ENCODE peak calls at places on chromosomes 11 and 22, in five cellular contexts. V is T-helper 2 cell; Z is NCI-H345; N is iris pigment epithelial cell; H is activated CD8-positive, alpha-beta memory T cell treated with anti-CD3 and anti-CD28 coated beads for 48 hours. Q is an unnamed sample.

GRCh38 chr11:45593992-45594391 is 71.4 kb downstream of the CHST1 start:
- DNase-seq in Z (no peak), V (no peak), N (no peak), H (no peak), Q (no peak)

GRCh38 chr22:36238348-36239149 is 778 bp downstream of the APOL2 start:
- DNase-seq in Z (peak; percentile 47), H (no peak), N (no peak), V (no peak), Q (peak; percentile 26)

GRCh38 chr22:30538280-30538679 is 8.3 kb downstream of the SEC14L6 start:
- DNase-seq in H (no peak), Z (no peak), V (no peak), N (peak; percentile 41), Q (peak; percentile 38)

GRCh38 chr22:49349181-49349835 is 478.4 kb downstream of the BRD1 start:
- DNase-seq in N (no peak), Z (peak; percentile 28), H (no peak), V (no peak), Q (no peak)

GRCh38 chr11:12149672-12150225 is 39.4 kb downstream of the MICAL2 start:
- DNase-seq in H (no peak), V (no peak), N (no peak), Z (no peak), Q (peak; percentile 43)

GRCh38 chr11:10657308-10658271 is 36.0 kb downstream of the IRAG1 start:
- DNase-seq in N (peak; percentile 91), V (no peak), Z (no peak), H (no peak), Q (peak; percentile 75)

GRCh38 chr11:59429924-59430516 is 3.8 kb upstream of the OR5A2 start:
- DNase-seq in N (peak; percentile 39), V (no peak), Z (peak; percentile 64), H (no peak), Q (peak; percentile 61)

GRCh38 chr11:102347526-102348331 is 715 bp downstream of the BIRC2 start:
- DNase-seq in N (peak; percentile 46), H (no peak), Z (peak; percentile 20), V (no peak), Q (peak; percentile 44)

GRCh38 chr11:59011672-59012071 is 72.4 kb downstream of the GLYATL1 start:
- DNase-seq in V (no peak), Z (peak; percentile 59), N (no peak), H (no peak), Q (no peak)

GRCh38 chr22:38266120-38266519 is 6.7 kb downstream of the TMEM184B start:
- DNase-seq in Z (no peak), V (no peak), H (no peak), N (no peak), Q (no peak)

GRCh38 chr11:1297576-1298473 is 11.6 kb downstream of the TOLLIP start:
- DNase-seq in V (no peak), Z (no peak), H (no peak), N (no peak), Q (no peak)

GRCh38 chr11:67584205-67584880 is 731 bp downstream of the GSTP1 start:
- DNase-seq in N (peak; percentile 73), V (no peak), Z (no peak), H (no peak), Q (peak; percentile 60)

GRCh38 chr11:593347-593746 is 17.1 kb downstream of the PHRF1 start:
- DNase-seq in V (no peak), N (no peak), Z (no peak), H (no peak), Q (no peak)

GRCh38 chr22:45207981-45208664 is 32.6 kb downstream of the KIAA0930 start:
- DNase-seq in Z (no peak), N (peak; percentile 76), H (no peak), V (no peak), Q (no peak)

GRCh38 chr22:39433476-39434242 is 23.2 kb upstream of the MGAT3 start:
- DNase-seq in N (no peak), V (no peak), Z (no peak), H (no peak), Q (no peak)

GRCh38 chr22:48855593-48856307 is 971.9 kb downstream of the BRD1 start:
- DNase-seq in H (no peak), V (no peak), Z (no peak), N (no peak), Q (no peak)

GRCh38 chr11:1298695-1299492 is 10.5 kb downstream of the TOLLIP start:
- DNase-seq in H (no peak), V (no peak), N (peak; percentile 89), Z (peak; percentile 81), Q (peak; percentile 78)

GRCh38 chr11:86798988-86799387 is 1.4 kb upstream of the PRSS23 start:
- DNase-seq in V (no peak), N (peak; percentile 97), Z (no peak), H (no peak), Q (peak; percentile 88)

GRCh38 chr22:37302617-37303555 is 20.6 kb downstream of the CYTH4 start:
- DNase-seq in V (no peak), N (no peak), H (no peak), Z (no peak), Q (no peak)

Q was measured in fibroblast of pulmonary artery.